ENCODE peak calls at places on chromosome 14, in nine cellular contexts. M is NCI-H1092 treated with DMSO at 0.1 percent for 48 hours; C is effector CD4-positive, alpha-beta T cell; V is lower lobe of right lung; X is GM23248; A is cerebellar cortex; Q is OCI-LY7; J is pancreas; N is astrocyte. L is an unnamed sample.
A peak's percentile ranks its signal among the peaks of the same experiment; 100 is the strongest.

GRCh38 chr14:57747036-57747435 is 118.9 kb downstream of the SLC35F4 start:
- DNase-seq in A (no peak), X (peak; percentile 8), V (peak; percentile 50), M (no peak), J (peak; percentile 63), C (no peak), Q (no peak), N (peak; percentile 55), L (no peak)

GRCh38 chr14:69901113-69901951 is 22.1 kb downstream of the SMOC1 start:
- DNase-seq in A (no peak), M (no peak), N (no peak), V (no peak), Q (no peak), J (no peak), X (peak; percentile 49), C (no peak), L (no peak)

GRCh38 chr14:80468331-80469122 is 257.2 kb upstream of the DIO2 start:
- DNase-seq in N (no peak), X (no peak), C (no peak), V (no peak), J (no peak), A (no peak), M (no peak), Q (no peak), L (no peak)

GRCh38 chr14:24329736-24330135 is 5.1 kb downstream of the ADCY4 start:
- DNase-seq in Q (no peak), M (no peak), C (peak; percentile 45), V (peak; percentile 91), X (peak; percentile 47), J (no peak), N (no peak), A (no peak), L (no peak)

GRCh38 chr14:94036328-94037167 is 10.4 kb downstream of the OTUB2 start:
- DNase-seq in C (peak; percentile 67), A (peak; percentile 79), X (peak; percentile 67), V (peak; percentile 71), J (peak; percentile 79), N (peak; percentile 15), M (peak; percentile 7), Q (peak; percentile 79), L (peak; percentile 77)

GRCh38 chr14:67938046-67938445 is 118.5 kb downstream of the RAD51B start:
- DNase-seq in X (no peak), A (peak; percentile 54), Q (no peak), J (no peak), M (no peak), N (no peak), V (no peak), C (no peak), L (no peak)

GRCh38 chr14:89137514-89138163 is 279.4 kb downstream of the FOXN3 start:
- DNase-seq in J (peak; percentile 17), V (peak; percentile 84), M (no peak), N (peak; percentile 90), X (peak; percentile 98), C (no peak), Q (no peak), A (no peak), L (no peak)

GRCh38 chr14:95313707-95314106 is 6.0 kb downstream of the CLMN start:
- DNase-seq in V (peak; percentile 84), C (no peak), M (no peak), X (peak; percentile 72), Q (no peak), N (no peak), J (peak; percentile 69), A (no peak), L (no peak)

GRCh38 chr14:103574104-103574503 is 11.3 kb downstream of the COA8 start:
- DNase-seq in V (no peak), N (no peak), A (no peak), Q (no peak), C (no peak), X (no peak), M (no peak), J (no peak), L (no peak)

GRCh38 chr14:98924046-98924445 is 348.0 kb downstream of the BCL11B start:
- DNase-seq in N (no peak), J (no peak), M (no peak), X (no peak), C (no peak), V (no peak), Q (no peak), A (no peak), L (no peak)

GRCh38 chr14:53017837-53018236 is 67.0 kb upstream of the FERMT2 start:
- DNase-seq in J (no peak), N (no peak), C (no peak), M (no peak), A (no peak), Q (no peak), V (no peak), X (no peak), L (no peak)

GRCh38 chr14:85319998-85320397 is 209.9 kb upstream of the FLRT2 start:
- DNase-seq in Q (no peak), J (no peak), V (no peak), N (peak; percentile 65), C (no peak), M (no peak), X (peak; percentile 83), A (no peak), L (no peak)

GRCh38 chr14:82411373-82411772 is 877.7 kb upstream of the SEL1L start:
- DNase-seq in A (no peak), J (no peak), V (no peak), C (no peak), M (no peak), Q (no peak), N (no peak), X (no peak), L (no peak)

GRCh38 chr14:99938376-99938775 is 126.8 kb upstream of the EVL start:
- DNase-seq in V (no peak), J (no peak), A (no peak), C (no peak), M (no peak), X (no peak), N (no peak), Q (no peak), L (no peak)

GRCh38 chr14:67514650-67515385 is 18.3 kb upstream of the PLEKHH1 start:
- DNase-seq in C (peak; percentile 28), X (peak; percentile 76), N (peak; percentile 24), V (peak; percentile 65), Q (peak; percentile 60), M (peak; percentile 53), J (peak; percentile 37), A (peak; percentile 52), L (peak; percentile 18)

L was measured in WERI-Rb-1.